ENCODE peak calls at places on chromosome 3, in five cellular contexts. U is H9, W is IMR-90, Z is neuronal stem cell, O is H1. M is an unnamed sample.

GRCh38 chr3:125606291-125606690 is 11.0 kb upstream of the OSBPL11 start:
- DNase-seq in O (no peak), W (no peak), U (no peak), Z (no peak), M (no peak)

GRCh38 chr3:141311170-141311495 is 57.2 kb upstream of the ZBTB38 start:
- DNase-seq in W (no peak), Z (no peak), O (no peak), U (no peak), M (no peak)

GRCh38 chr3:59766165-59766872 is 716.5 kb upstream of the CFAP20DC start:
- DNase-seq in W (peak; percentile 93), O (no peak), Z (no peak), U (no peak), M (peak; percentile 91)

GRCh38 chr3:155995525-155996370 is 124.6 kb upstream of the KCNAB1 start:
- DNase-seq in Z (peak; percentile 20), U (no peak), W (peak; percentile 72), O (no peak), M (peak; percentile 57)

GRCh38 chr3:40623567-40623966 is 98.8 kb downstream of the ZNF621 start:
- DNase-seq in Z (no peak), O (no peak), W (no peak), U (no peak), M (no peak)

GRCh38 chr3:185216587-185216918 is 37.3 kb downstream of the EHHADH start:
- DNase-seq in W (no peak), O (no peak), Z (no peak), U (no peak), M (peak; percentile 2)

GRCh38 chr3:108110965-108111364 is 20.1 kb upstream of the CD47 start:
- DNase-seq in U (no peak), W (no peak), O (no peak), Z (no peak), M (no peak)

GRCh38 chr3:40350529-40350928 is 36.5 kb upstream of the ENTPD3 start:
- DNase-seq in O (no peak), W (no peak), Z (no peak), U (no peak), M (peak; percentile 4)

GRCh38 chr3:36677331-36678007 is 86.9 kb downstream of the DCLK3 start:
- DNase-seq in U (no peak), W (peak; percentile 90), O (no peak), Z (no peak), M (peak; percentile 88)

GRCh38 chr3:152113992-152114651 is 154.6 kb upstream of the MBNL1 start:
- DNase-seq in O (no peak), Z (no peak), W (peak; percentile 28), U (no peak), M (no peak)

GRCh38 chr3:38138347-38139190 is at the start of gene MYD88:
- DNase-seq in Z (peak; percentile 53), W (peak; percentile 51), O (no peak), U (peak; percentile 79), M (peak; percentile 80)

GRCh38 chr3:170511371-170511770 is 74.5 kb downstream of the SLC7A14 start:
- DNase-seq in O (no peak), Z (no peak), W (no peak), U (no peak), M (no peak)

GRCh38 chr3:14902719-14903118 is 44.7 kb upstream of the NR2C2 start:
- DNase-seq in W (no peak), Z (no peak), U (no peak), O (no peak), M (no peak)

GRCh38 chr3:181316481-181316880 is 326.9 kb upstream of the DNAJC19 start:
- DNase-seq in Z (peak; percentile 15), O (no peak), U (no peak), W (peak; percentile 7), M (no peak)

GRCh38 chr3:53711387-53711786 is 134.8 kb downstream of the CHDH start:
- DNase-seq in O (no peak), Z (no peak), W (no peak), U (peak; percentile 18), M (no peak)
- H3K14ac ChIP-seq in O (no peak overlapping the region), Z (no peak overlapping the region), W (no peak overlapping the region), U (no peak overlapping the region), M (no peak overlapping the region)

GRCh38 chr3:195111322-195111710 is 159.6 kb downstream of the XXYLT1 start:
- DNase-seq in O (no peak), W (no peak), Z (no peak), U (no peak), M (no peak)
- H3K14ac ChIP-seq in O (no peak overlapping the region), W (no peak overlapping the region), Z (no peak overlapping the region), U (no peak overlapping the region), M (no peak overlapping the region)

GRCh38 chr3:49856181-49857005 is at the start of gene TRAIP:
- DNase-seq in O (peak; percentile 83), Z (peak; percentile 96), U (peak; percentile 94), W (peak; percentile 88), M (peak; percentile 93)
- H3K14ac ChIP-seq in O (peak within 1 kb of the TSS; percentile 98), Z (peak within 1 kb of the TSS; percentile 73), U (no peak within 1 kb of the TSS), W (peak within 1 kb of the TSS; percentile 95), M (no peak within 1 kb of the TSS)

GRCh38 chr3:47781326-47781684 is 388 bp downstream of the SMARCC1 start:
- DNase-seq in U (peak; percentile 45), O (no peak), Z (peak; percentile 53), W (no peak), M (peak; percentile 59)

GRCh38 chr3:47781685-47782537 is at the start of gene SMARCC1:
- DNase-seq in O (peak; percentile 85), Z (peak; percentile 97), W (peak; percentile 97), U (peak; percentile 98), M (peak; percentile 97)

GRCh38 chr3:47778746-47779145 is 2.9 kb downstream of the SMARCC1 start:
- DNase-seq in W (no peak), Z (no peak), U (no peak), O (no peak), M (no peak)

GRCh38 chr3:47782538-47783308 is 1.0 kb upstream of the SMARCC1 start:
- DNase-seq in U (no peak), O (no peak), W (no peak), Z (no peak), M (no peak)

DNA sequence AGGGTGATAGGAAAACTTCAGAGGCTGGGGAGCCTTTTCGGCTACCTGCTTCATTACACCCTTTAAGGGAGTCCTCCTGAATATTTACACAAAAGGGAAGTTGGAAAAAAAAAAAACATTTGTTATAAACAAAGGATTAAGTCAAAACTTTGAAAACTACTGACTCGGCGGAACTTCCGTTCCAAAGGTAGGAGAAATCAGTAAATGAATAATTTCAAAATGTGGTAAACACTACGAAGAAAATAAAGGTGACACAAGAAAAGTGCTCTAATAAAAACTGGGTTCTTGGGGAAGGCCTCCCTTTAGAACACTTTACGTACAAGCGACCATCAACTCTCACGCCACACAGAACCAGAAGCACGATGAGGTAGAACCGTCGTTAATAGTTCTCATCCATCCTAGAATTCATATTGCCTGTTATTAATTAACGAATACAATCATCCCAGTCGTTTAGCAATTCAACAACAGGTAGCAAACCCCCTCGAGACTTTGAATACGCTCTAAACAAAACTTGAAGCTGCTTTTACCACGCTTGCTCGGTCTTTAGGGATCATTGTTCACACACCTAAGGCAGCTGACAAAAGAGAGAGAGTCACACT is 867 bp downstream of the SMARCC1 start:
- DNase-seq in Z (peak; percentile 37), W (peak; percentile 32), O (no peak), U (no peak), M (peak; percentile 64)
- H3K14ac ChIP-seq in Z (no peak overlapping the region), W (peak overlapping the region; percentile 93), O (peak overlapping the region; percentile 89), U (peak overlapping the region; percentile 98), M (peak overlapping the region; percentile 87)

GRCh38 chr3:132660056-132660744 is at the start of gene UBA5:
- DNase-seq in O (no peak), W (peak; percentile 61), Z (no peak), U (peak; percentile 65), M (peak; percentile 80)
- H3K14ac ChIP-seq in O (no peak within 1 kb of the TSS), W (peak within 1 kb of the TSS; percentile 70), Z (peak within 1 kb of the TSS; percentile 65), U (peak within 1 kb of the TSS; percentile 87), M (peak within 1 kb of the TSS; percentile 94)

GRCh38 chr3:64318670-64319271 is 93.5 kb upstream of the PRICKLE2 start:
- DNase-seq in U (peak; percentile 34), W (no peak), Z (no peak), O (no peak), M (no peak)
- H3K14ac ChIP-seq in U (no peak overlapping the region), W (no peak overlapping the region), Z (no peak overlapping the region), O (no peak overlapping the region), M (no peak overlapping the region)

DNA sequence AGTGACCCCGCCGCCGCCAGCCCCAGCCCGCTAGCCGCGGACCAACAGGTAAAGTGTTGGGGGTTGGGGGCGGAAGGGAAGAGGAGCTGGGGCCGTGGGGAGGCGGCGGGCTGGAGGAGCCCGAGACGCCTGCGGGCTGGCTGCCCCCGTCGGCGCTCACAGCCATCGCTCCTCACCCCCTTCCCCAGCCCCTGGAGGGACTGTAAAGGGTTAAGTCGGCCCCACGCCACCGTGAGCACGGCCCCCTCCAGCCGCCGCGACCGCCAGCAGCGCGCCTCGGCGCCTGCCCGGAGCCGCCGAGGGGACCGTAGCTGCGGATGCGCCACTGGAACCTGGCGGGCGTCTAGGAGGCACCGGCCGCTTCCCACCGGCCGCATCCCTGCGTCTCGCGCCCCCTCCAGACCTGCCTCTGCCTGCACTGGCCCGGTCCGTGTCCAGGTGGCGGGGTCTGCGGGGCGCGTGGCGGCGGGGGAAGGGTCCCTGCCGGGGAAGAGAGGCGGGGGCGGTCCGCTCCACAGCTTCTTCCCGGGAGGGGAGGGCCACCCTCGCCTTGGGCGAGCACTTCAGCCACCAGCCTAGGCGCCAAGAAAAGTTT is 522 bp downstream of the MED12L start:
- DNase-seq in W (no peak), U (peak; percentile 58), O (no peak), Z (peak; percentile 57), M (peak; percentile 31)
- H3K14ac ChIP-seq in W (no peak overlapping the region), U (peak overlapping the region; percentile 81), O (no peak overlapping the region), Z (no peak overlapping the region), M (no peak overlapping the region)

GRCh38 chr3:64046527-64046926 is 23.2 kb upstream of the PSMD6 start:
- DNase-seq in O (no peak), W (no peak), Z (no peak), U (no peak), M (no peak)
- H3K14ac ChIP-seq in O (no peak overlapping the region), W (no peak overlapping the region), Z (no peak overlapping the region), U (no peak overlapping the region), M (no peak overlapping the region)